ENCODE peak calls at places on chromosomes 1 and 21, in four cellular contexts. J is activated naive CD8-positive, alpha-beta T cell treated with anti-CD3 and anti-CD28 coated beads, Interleukin-2, amount 50 U/mL, for 24 hours; E is left cardiac atrium; H is A172. O is an unnamed sample.

GRCh38 chr1:67285780-67286488 is 21.7 kb upstream of the IL12RB2 start:
- DNase-seq in E (no peak), H (peak; percentile 30), J (no peak), O (peak; percentile 40)

GRCh38 chr1:156750191-156750931 is 1.1 kb downstream of the HDGF start:
- DNase-seq in J (peak; percentile 68), H (peak; percentile 26), E (no peak), O (peak; percentile 24)

GRCh38 chr1:98103617-98104284 is 182.9 kb upstream of the DPYD start:
- DNase-seq in J (no peak), H (no peak), E (no peak), O (no peak)

GRCh38 chr1:26582836-26583460 is 53.4 kb downstream of the RPS6KA1 start:
- DNase-seq in J (peak; percentile 86), H (no peak), E (peak; percentile 37), O (peak; percentile 63)

GRCh38 chr1:230267338-230268065 is 158.6 kb downstream of the PGBD5 start:
- DNase-seq in J (no peak), E (no peak), H (no peak), O (no peak)

GRCh38 chr1:183093821-183094287 is 70.6 kb downstream of the LAMC1 start:
- DNase-seq in H (peak; percentile 65), J (no peak), E (no peak), O (peak; percentile 74)

GRCh38 chr1:220926146-220926545 is 46.9 kb downstream of the HLX start:
- DNase-seq in J (no peak), E (no peak), H (no peak), O (no peak)

GRCh38 chr1:92329356-92330129 is 30.7 kb downstream of the RPAP2 start:
- DNase-seq in H (peak; percentile 2), J (no peak), E (no peak), O (no peak)

GRCh38 chr1:47224676-47225399 is 7.2 kb downstream of the TAL1 start:
- DNase-seq in J (no peak), H (no peak), E (no peak), O (no peak)

GRCh38 chr1:97334454-97334853 is 586.4 kb downstream of the DPYD start:
- DNase-seq in H (peak; percentile 78), E (no peak), J (no peak), O (peak; percentile 11)

GRCh38 chr1:244104309-244105060 is 53.4 kb downstream of the ZBTB18 start:
- DNase-seq in H (peak; percentile 97), J (no peak), E (no peak), O (peak; percentile 92)

GRCh38 chr1:87869563-87869962 is 540.9 kb downstream of the LMO4 start:
- DNase-seq in H (peak; percentile 35), J (no peak), E (no peak), O (peak; percentile 40)

GRCh38 chr1:200483491-200484143 is 73.8 kb upstream of the ZNF281 start:
- DNase-seq in J (peak; percentile 61), E (no peak), H (peak; percentile 99), O (peak; percentile 96)

GRCh38 chr1:193909406-193909805 is 723.0 kb upstream of the B3GALT2 start:
- DNase-seq in H (no peak), J (no peak), E (no peak), O (no peak)

GRCh38 chr1:32754282-32755097 is 51.9 kb upstream of the SYNC start:
- DNase-seq in J (peak; percentile 33), E (no peak), H (no peak), O (peak; percentile 42)

GRCh38 chr1:916173-917075 is 7.3 kb upstream of the SAMD11 start:
- DNase-seq in E (peak; percentile 25), J (no peak), H (no peak), O (peak; percentile 46)

GRCh38 chr1:222712253-222713090 is at the start of the genes AIDA and BROX:
- DNase-seq in E (peak; percentile 96), H (peak; percentile 81), J (peak; percentile 97), O (peak; percentile 89)

GRCh38 chr1:45359882-45360513 is 19.8 kb upstream of the MUTYH start:
- DNase-seq in H (peak; percentile 28), J (peak; percentile 54), E (peak; percentile 75), O (peak; percentile 43)

GRCh38 chr1:10867138-10867721 is 70.8 kb upstream of the CASZ1 start:
- DNase-seq in H (no peak), J (peak; percentile 69), E (peak; percentile 70), O (no peak)

GRCh38 chr1:154198756-154199562 is 7.1 kb upstream of the TPM3 start:
- DNase-seq in E (no peak), J (peak; percentile 27), H (peak; percentile 70), O (peak; percentile 45)

GRCh38 chr1:8302181-8302681 is 15.7 kb upstream of the SLC45A1 start:
- DNase-seq in H (no peak), E (no peak), J (no peak), O (no peak)

GRCh38 chr1:186483561-186483960 is 22.6 kb upstream of the PDC start:
- DNase-seq in E (no peak), J (no peak), H (no peak), O (no peak)

GRCh38 chr1:186967659-186968394 is 139.1 kb downstream of the PLA2G4A start:
- DNase-seq in E (no peak), J (no peak), H (peak; percentile 47), O (peak; percentile 81)

GRCh38 chr1:36881071-36881405 is 153.3 kb downstream of the GRIK3 start:
- DNase-seq in H (no peak), E (no peak), J (no peak), O (no peak)

GRCh38 chr1:202821467-202821866 is 10.7 kb downstream of the PCAT6 start:
- DNase-seq in H (peak; percentile 54), J (no peak), E (no peak), O (no peak)

GRCh38 chr1:30572192-30572591 is 151.2 kb downstream of the MATN1 start:
- DNase-seq in E (no peak), J (no peak), H (peak; percentile 14), O (peak; percentile 44)

GRCh38 chr1:14538335-14538734 is 60.1 kb upstream of the KAZN start:
- DNase-seq in J (no peak), H (no peak), E (no peak), O (no peak)

GRCh38 chr21:45454081-45454923 is 49.3 kb downstream of the COL18A1 start:
- DNase-seq in H (no peak), J (no peak), E (peak; percentile 32), O (no peak)